ENCODE peak calls at places on chromosomes 13 and 19, in seven cellular contexts. One of them, this sample, is unnamed.

GRCh38 chr13:73477441-73477840 is 418.6 kb downstream of the KLF5 start:
- DNase-seq in neuronal stem cell: no peak
- DNase-seq in IMR-90: no peak
- DNase-seq in HepG2: no peak
- DNase-seq in GM12878: no peak
- DNase-seq in GM23338: no peak
- DNase-seq in mammary epithelial cell: no peak
- DNase-seq in this sample: no peak

GRCh38 chr13:33057019-33057785 is 41.0 kb downstream of the KL start:
- DNase-seq in neuronal stem cell: peak; percentile 54
- DNase-seq in IMR-90: peak; percentile 6
- DNase-seq in HepG2: peak; percentile 29
- DNase-seq in GM12878: no peak
- DNase-seq in GM23338: peak; percentile 58
- DNase-seq in mammary epithelial cell: peak; percentile 2
- DNase-seq in this sample: peak; percentile 4

GRCh38 chr13:33494596-33495214 is 209.2 kb upstream of the STARD13 start:
- DNase-seq in neuronal stem cell: no peak
- DNase-seq in IMR-90: peak; percentile 97
- DNase-seq in HepG2: peak; percentile 40
- DNase-seq in GM12878: no peak
- DNase-seq in GM23338: peak; percentile 20
- DNase-seq in mammary epithelial cell: peak; percentile 74
- DNase-seq in this sample: no peak

GRCh38 chr13:27353653-27354052 is 70.8 kb upstream of the GTF3A start:
- DNase-seq in neuronal stem cell: no peak
- DNase-seq in IMR-90: no peak
- DNase-seq in HepG2: no peak
- DNase-seq in GM12878: no peak
- DNase-seq in GM23338: no peak
- DNase-seq in mammary epithelial cell: no peak
- DNase-seq in this sample: no peak

GRCh38 chr13:79581870-79582315 is 100.9 kb downstream of the NDFIP2 start:
- DNase-seq in neuronal stem cell: no peak
- DNase-seq in IMR-90: peak; percentile 3
- DNase-seq in HepG2: no peak
- DNase-seq in GM12878: no peak
- DNase-seq in GM23338: no peak
- DNase-seq in mammary epithelial cell: peak; percentile 51
- DNase-seq in this sample: no peak

GRCh38 chr13:62251734-62252133 is 836.1 kb upstream of the PCDH20 start:
- DNase-seq in neuronal stem cell: no peak
- DNase-seq in IMR-90: no peak
- DNase-seq in HepG2: no peak
- DNase-seq in GM12878: no peak
- DNase-seq in GM23338: no peak
- DNase-seq in mammary epithelial cell: no peak
- DNase-seq in this sample: no peak

GRCh38 chr19:2327773-2328400 is 499 bp downstream of the LSM7 start:
- DNase-seq in neuronal stem cell: peak; percentile 58
- DNase-seq in IMR-90: peak; percentile 81
- DNase-seq in HepG2: peak; percentile 32
- DNase-seq in GM12878: peak; percentile 86
- DNase-seq in GM23338: peak; percentile 82
- DNase-seq in mammary epithelial cell: peak; percentile 78
- DNase-seq in this sample: peak; percentile 89

GRCh38 chr13:29749401-29750177 is 100.8 kb downstream of the UBL3 start:
- DNase-seq in neuronal stem cell: no peak
- DNase-seq in IMR-90: peak; percentile 84
- DNase-seq in HepG2: no peak
- DNase-seq in GM12878: no peak
- DNase-seq in GM23338: no peak
- DNase-seq in mammary epithelial cell: no peak
- DNase-seq in this sample: no peak

GRCh38 chr13:28045861-28046260 is 54.5 kb downstream of the FLT3 start:
- DNase-seq in neuronal stem cell: no peak
- DNase-seq in IMR-90: no peak
- DNase-seq in HepG2: no peak
- DNase-seq in GM12878: no peak
- DNase-seq in GM23338: no peak
- DNase-seq in mammary epithelial cell: no peak
- DNase-seq in this sample: no peak

GRCh38 chr13:39890537-39890936 is 235.1 kb downstream of the COG6 start:
- DNase-seq in neuronal stem cell: no peak
- DNase-seq in IMR-90: no peak
- DNase-seq in HepG2: no peak
- DNase-seq in GM12878: no peak
- DNase-seq in GM23338: no peak
- DNase-seq in mammary epithelial cell: no peak
- DNase-seq in this sample: no peak

GRCh38 chr13:110812111-110812868 is 98.8 kb downstream of the ING1 start:
- DNase-seq in neuronal stem cell: no peak
- DNase-seq in IMR-90: no peak
- DNase-seq in HepG2: no peak
- DNase-seq in GM12878: no peak
- DNase-seq in GM23338: peak; percentile 77
- DNase-seq in mammary epithelial cell: no peak
- DNase-seq in this sample: no peak

GRCh38 chr19:1376415-1376805 is 7.3 kb upstream of the NDUFS7 start:
- DNase-seq in neuronal stem cell: no peak
- DNase-seq in IMR-90: no peak
- DNase-seq in HepG2: no peak
- DNase-seq in GM12878: no peak
- DNase-seq in GM23338: no peak
- DNase-seq in mammary epithelial cell: no peak
- DNase-seq in this sample: no peak

GRCh38 chr19:6536138-6536671 is 5.4 kb downstream of the TNFSF9 start:
- DNase-seq in neuronal stem cell: no peak
- DNase-seq in IMR-90: no peak
- DNase-seq in HepG2: peak; percentile 71
- DNase-seq in GM12878: peak; percentile 99
- DNase-seq in GM23338: peak; percentile 84
- DNase-seq in mammary epithelial cell: peak; percentile 67
- DNase-seq in this sample: peak; percentile 100

GRCh38 chr19:32407004-32407992 is 1.7 kb downstream of the DPY19L3 start:
- DNase-seq in neuronal stem cell: no peak
- DNase-seq in IMR-90: peak; percentile 37
- DNase-seq in HepG2: peak; percentile 16
- DNase-seq in GM12878: no peak
- DNase-seq in GM23338: no peak
- DNase-seq in mammary epithelial cell: no peak
- DNase-seq in this sample: no peak

GRCh38 chr19:45763691-45764294 is 5.3 kb downstream of the SIX5 start:
- DNase-seq in neuronal stem cell: no peak
- DNase-seq in IMR-90: no peak
- DNase-seq in HepG2: no peak
- DNase-seq in GM12878: no peak
- DNase-seq in GM23338: peak; percentile 41
- DNase-seq in mammary epithelial cell: no peak
- DNase-seq in this sample: no peak

GRCh38 chr13:46341112-46341711 is 45.8 kb downstream of the RUBCNL start:
- DNase-seq in neuronal stem cell: no peak
- DNase-seq in IMR-90: peak; percentile 50
- DNase-seq in HepG2: no peak
- DNase-seq in GM12878: peak; percentile 51
- DNase-seq in GM23338: no peak
- DNase-seq in mammary epithelial cell: peak; percentile 79
- DNase-seq in this sample: peak; percentile 34

GRCh38 chr19:51926784-51927741 is at the start of gene ZNF613:
- DNase-seq in neuronal stem cell: peak; percentile 88
- DNase-seq in IMR-90: peak; percentile 94
- DNase-seq in HepG2: peak; percentile 89
- DNase-seq in GM12878: peak; percentile 89
- DNase-seq in GM23338: peak; percentile 99
- DNase-seq in mammary epithelial cell: peak; percentile 92
- DNase-seq in this sample: peak; percentile 87

GRCh38 chr13:28246891-28247290 is 108.5 kb downstream of the PAN3 start:
- DNase-seq in neuronal stem cell: no peak
- DNase-seq in IMR-90: peak; percentile 17
- DNase-seq in HepG2: no peak
- DNase-seq in GM12878: no peak
- DNase-seq in GM23338: no peak
- DNase-seq in mammary epithelial cell: no peak
- DNase-seq in this sample: no peak

GRCh38 chr19:2274937-2275535 is 6.9 kb downstream of the PEAK3 start:
- DNase-seq in neuronal stem cell: no peak
- DNase-seq in IMR-90: peak; percentile 64
- DNase-seq in HepG2: peak; percentile 73
- DNase-seq in GM12878: no peak
- DNase-seq in GM23338: peak; percentile 87
- DNase-seq in mammary epithelial cell: peak; percentile 44
- DNase-seq in this sample: peak; percentile 62

GRCh38 chr19:18660939-18661338 is 22.5 kb upstream of the CRTC1 start:
- DNase-seq in neuronal stem cell: no peak
- DNase-seq in IMR-90: no peak
- DNase-seq in HepG2: no peak
- DNase-seq in GM12878: no peak
- DNase-seq in GM23338: no peak
- DNase-seq in mammary epithelial cell: no peak
- DNase-seq in this sample: no peak

GRCh38 chr13:24313449-24313848 is 4.1 kb downstream of the C1QTNF9 start:
- DNase-seq in neuronal stem cell: no peak
- DNase-seq in IMR-90: peak; percentile 9
- DNase-seq in HepG2: no peak
- DNase-seq in GM12878: no peak
- DNase-seq in GM23338: peak; percentile 25
- DNase-seq in mammary epithelial cell: no peak
- DNase-seq in this sample: no peak

GRCh38 chr13:74574964-74575728 is 440.9 kb upstream of the KLF12 start:
- DNase-seq in neuronal stem cell: no peak
- DNase-seq in IMR-90: no peak
- DNase-seq in HepG2: no peak
- DNase-seq in GM12878: no peak
- DNase-seq in GM23338: peak; percentile 35
- DNase-seq in mammary epithelial cell: no peak
- DNase-seq in this sample: no peak
- H3K4me3 ChIP-seq in neuronal stem cell: peak overlapping the region; percentile 42
- H3K4me3 ChIP-seq in IMR-90: peak overlapping the region; percentile 23
- H3K4me3 ChIP-seq in HepG2: no peak overlapping the region
- H3K4me3 ChIP-seq in GM12878: no peak overlapping the region
- H3K4me3 ChIP-seq in GM23338: peak overlapping the region; percentile 71
- H3K4me3 ChIP-seq in mammary epithelial cell: peak overlapping the region; percentile 36
- H3K4me3 ChIP-seq in this sample: no peak overlapping the region

GRCh38 chr19:43596842-43597461 is 557 bp downstream of the ZNF576 start:
- DNase-seq in neuronal stem cell: no peak
- DNase-seq in IMR-90: peak; percentile 13
- DNase-seq in HepG2: no peak
- DNase-seq in GM12878: no peak
- DNase-seq in GM23338: no peak
- DNase-seq in mammary epithelial cell: no peak
- DNase-seq in this sample: peak; percentile 27
- H2AFZ ChIP-seq in neuronal stem cell: peak overlapping the region; percentile 84
- H2AFZ ChIP-seq in IMR-90: peak overlapping the region; percentile 98
- H2AFZ ChIP-seq in HepG2: peak overlapping the region; percentile 55
- H2AFZ ChIP-seq in GM12878: peak overlapping the region; percentile 66
- H2AFZ ChIP-seq in GM23338: peak overlapping the region; percentile 7
- H2AFZ ChIP-seq in mammary epithelial cell: peak overlapping the region; percentile 87
- H2AFZ ChIP-seq in this sample: peak overlapping the region; percentile 56

GRCh38 chr13:44268965-44269364 is 104.7 kb upstream of the SERP2 start:
- DNase-seq in neuronal stem cell: no peak
- DNase-seq in IMR-90: no peak
- DNase-seq in HepG2: no peak
- DNase-seq in GM12878: no peak
- DNase-seq in GM23338: no peak
- DNase-seq in mammary epithelial cell: no peak
- DNase-seq in this sample: no peak
- H3K4me1 ChIP-seq in neuronal stem cell: peaks cover 5% of the 10 kb centered on the region
- H3K4me1 ChIP-seq in IMR-90: peaks cover 27% of the 10 kb centered on the region
- H3K4me1 ChIP-seq in HepG2: peaks cover 9% of the 10 kb centered on the region
- H3K4me1 ChIP-seq in GM12878: no peaks in the 10 kb centered on the region
- H3K4me1 ChIP-seq in GM23338: no peaks in the 10 kb centered on the region
- H3K4me1 ChIP-seq in mammary epithelial cell: no peaks in the 10 kb centered on the region
- H3K4me1 ChIP-seq in this sample: peaks cover 36% of the 10 kb centered on the region

GRCh38 chr19:17216058-17216670 is 1.0 kb downstream of the USE1 start:
- DNase-seq in neuronal stem cell: no peak
- DNase-seq in IMR-90: no peak
- DNase-seq in HepG2: no peak
- DNase-seq in GM12878: no peak
- DNase-seq in GM23338: no peak
- DNase-seq in mammary epithelial cell: no peak
- DNase-seq in this sample: no peak
- H3K4me3 ChIP-seq in neuronal stem cell: peak overlapping the region; percentile 81
- H3K4me3 ChIP-seq in IMR-90: peak overlapping the region; percentile 65
- H3K4me3 ChIP-seq in HepG2: peak overlapping the region; percentile 81
- H3K4me3 ChIP-seq in GM12878: peak overlapping the region; percentile 67
- H3K4me3 ChIP-seq in GM23338: peak overlapping the region; percentile 68
- H3K4me3 ChIP-seq in mammary epithelial cell: peak overlapping the region; percentile 77
- H3K4me3 ChIP-seq in this sample: peak overlapping the region; percentile 78

DNA sequence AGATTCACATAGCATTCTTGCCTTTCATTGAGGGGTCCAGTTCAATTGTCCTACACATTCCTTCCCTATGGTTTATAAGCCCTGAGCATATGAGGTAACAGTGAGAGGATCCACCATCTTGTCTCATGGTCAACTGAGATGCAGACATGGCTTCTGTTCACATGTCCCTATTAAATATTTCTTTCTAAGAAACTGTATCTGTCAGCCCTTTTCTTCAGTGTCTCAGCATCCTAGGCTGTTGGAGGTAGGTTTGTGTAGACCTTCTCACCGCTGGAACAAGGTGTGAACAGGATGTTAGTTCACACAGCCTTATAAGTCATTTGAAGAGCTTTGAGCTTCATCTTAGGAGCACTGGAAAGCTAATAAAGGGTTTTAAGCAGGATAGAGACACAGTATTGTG is 110.3 kb upstream of the EDNRB start:
- DNase-seq in neuronal stem cell: no peak
- DNase-seq in IMR-90: no peak
- DNase-seq in HepG2: no peak
- DNase-seq in GM12878: no peak
- DNase-seq in GM23338: no peak
- DNase-seq in mammary epithelial cell: no peak
- DNase-seq in this sample: no peak
- H2AFZ ChIP-seq in neuronal stem cell: no peak overlapping the region
- H2AFZ ChIP-seq in IMR-90: no peak overlapping the region
- H2AFZ ChIP-seq in HepG2: no peak overlapping the region
- H2AFZ ChIP-seq in GM12878: no peak overlapping the region
- H2AFZ ChIP-seq in GM23338: no peak overlapping the region
- H2AFZ ChIP-seq in mammary epithelial cell: no peak overlapping the region
- H2AFZ ChIP-seq in this sample: no peak overlapping the region

DNA sequence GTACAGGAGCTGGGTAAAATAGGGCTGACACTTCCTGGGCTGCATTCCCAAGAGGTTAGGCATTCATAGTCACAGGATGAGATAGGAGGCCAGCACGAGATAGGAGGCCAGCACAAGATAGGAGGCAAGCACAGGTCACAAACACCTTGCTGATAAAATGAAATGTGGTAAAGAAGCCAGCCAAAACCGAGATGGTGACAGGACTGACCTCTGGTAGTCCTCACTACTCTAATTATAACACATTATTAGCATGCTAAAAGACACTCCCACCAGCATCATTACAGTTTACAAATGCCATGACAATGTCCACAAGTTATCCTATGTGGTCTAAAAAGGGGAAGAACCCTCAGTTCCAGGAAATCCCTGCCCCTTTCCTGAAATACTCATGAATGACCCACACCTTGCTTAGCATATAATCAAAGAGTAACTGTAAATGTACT is 20.9 kb upstream of the IGSF23 start:
- DNase-seq in neuronal stem cell: no peak
- DNase-seq in IMR-90: no peak
- DNase-seq in HepG2: no peak
- DNase-seq in GM12878: no peak
- DNase-seq in GM23338: no peak
- DNase-seq in mammary epithelial cell: no peak
- DNase-seq in this sample: no peak
- H3K4me1 ChIP-seq in neuronal stem cell: peaks cover 2% of the 10 kb centered on the region
- H3K4me1 ChIP-seq in IMR-90: peaks cover 8% of the 10 kb centered on the region
- H3K4me1 ChIP-seq in HepG2: peaks cover 77% of the 10 kb centered on the region
- H3K4me1 ChIP-seq in GM12878: no peaks in the 10 kb centered on the region
- H3K4me1 ChIP-seq in GM23338: peaks cover 11% of the 10 kb centered on the region
- H3K4me1 ChIP-seq in mammary epithelial cell: peaks cover 20% of the 10 kb centered on the region
- H3K4me1 ChIP-seq in this sample: no peaks in the 10 kb centered on the region

This sample was measured in OCI-LY7.